ENCODE peak calls at places on chromosome 4, in eight cellular contexts. C is suprapubic skin, W is lower lobe of right lung, R is PC-3, J is psoas muscle, Y is Peyer's patch, U is mucosa of descending colon, Q is left ventricle myocardium inferior. D is an unnamed sample.

GRCh38 chr4:183190900-183191527 is 92.0 kb downstream of the WWC2 start:
- DNase-seq in W (no peak), C (no peak), Q (no peak), Y (no peak), U (no peak), J (no peak), R (peak; percentile 18), D (no peak)

GRCh38 chr4:174056959-174057358 is 226.5 kb downstream of the FBXO8 start:
- DNase-seq in U (no peak), Y (no peak), J (no peak), Q (no peak), C (no peak), R (no peak), W (no peak), D (no peak)

GRCh38 chr4:2788532-2789103 is 4.3 kb upstream of the SH3BP2 start:
- DNase-seq in R (no peak), J (peak; percentile 77), Y (no peak), U (peak; percentile 58), W (peak; percentile 36), Q (peak; percentile 82), C (peak; percentile 67), D (peak; percentile 21)

GRCh38 chr4:2787230-2788100 is 5.4 kb upstream of the SH3BP2 start:
- DNase-seq in Y (no peak), R (no peak), Q (no peak), C (peak; percentile 67), U (peak; percentile 76), J (peak; percentile 63), W (peak; percentile 64), D (peak; percentile 26)

GRCh38 chr4:108900018-108900417 is 137.2 kb upstream of the ETNPPL start:
- DNase-seq in U (no peak), W (no peak), C (no peak), Q (no peak), J (no peak), R (no peak), Y (no peak), D (no peak)

GRCh38 chr4:174284181-174284886 is 623 bp downstream of the CEP44 start:
- DNase-seq in J (no peak), Y (no peak), Q (no peak), U (no peak), C (no peak), R (peak; percentile 61), W (no peak), D (peak; percentile 22)

GRCh38 chr4:40196724-40197281 is at the start of gene RHOH:
- DNase-seq in Q (no peak), W (no peak), C (no peak), J (no peak), Y (no peak), U (no peak), R (no peak), D (peak; percentile 37)

GRCh38 chr4:66016240-66016639 is 346.0 kb upstream of the EPHA5 start:
- DNase-seq in J (no peak), W (no peak), Y (no peak), Q (no peak), C (no peak), U (no peak), R (no peak), D (no peak)

GRCh38 chr4:105550641-105551040 is 1.8 kb upstream of the ARHGEF38 start:
- DNase-seq in Y (no peak), R (peak; percentile 78), J (no peak), C (no peak), U (no peak), Q (no peak), W (no peak), D (no peak)

GRCh38 chr4:110602061-110602460 is 20.8 kb downstream of the PITX2 start:
- DNase-seq in Q (no peak), Y (no peak), R (no peak), J (no peak), W (no peak), U (no peak), C (no peak), D (no peak)

GRCh38 chr4:67397931-67398330 is 147.4 kb downstream of the CENPC start:
- DNase-seq in R (no peak), W (no peak), Y (no peak), C (no peak), J (no peak), Q (no peak), U (no peak), D (no peak)

GRCh38 chr4:91961504-91961903 is 342.3 kb upstream of the GRID2 start:
- DNase-seq in Q (no peak), Y (no peak), W (no peak), R (no peak), U (no peak), C (no peak), J (no peak), D (no peak)

GRCh38 chr4:186807809-186808634 is 84.4 kb upstream of the FAT1 start:
- DNase-seq in C (no peak), J (no peak), Q (no peak), W (no peak), R (no peak), Y (no peak), U (no peak), D (no peak)

GRCh38 chr4:136471051-136471450 is 1061.2 kb downstream of the PCDH18 start:
- DNase-seq in J (no peak), Y (no peak), Q (no peak), U (no peak), W (no peak), C (no peak), R (no peak), D (no peak)

GRCh38 chr4:17589355-17589754 is 12.4 kb downstream of the LAP3 start:
- DNase-seq in J (no peak), C (no peak), R (no peak), Q (no peak), U (no peak), Y (no peak), W (no peak), D (no peak)

GRCh38 chr4:122555216-122555615 is 65.7 kb downstream of the IL21 start:
- DNase-seq in U (no peak), R (no peak), C (no peak), W (no peak), J (no peak), Y (no peak), Q (no peak), D (no peak)

GRCh38 chr4:187726485-187726884 is 269.1 kb upstream of the ZFP42 start:
- DNase-seq in J (no peak), Q (no peak), U (no peak), W (no peak), C (no peak), Y (no peak), R (no peak), D (no peak)

GRCh38 chr4:156677136-156677535 is 294.5 kb downstream of the PDGFC start:
- DNase-seq in Y (no peak), C (no peak), Q (no peak), R (peak; percentile 71), W (no peak), U (no peak), J (no peak), D (peak; percentile 28)

GRCh38 chr4:26330186-26330787 is 9.5 kb downstream of the RBPJ start:
- DNase-seq in U (no peak), W (no peak), Q (no peak), Y (no peak), C (no peak), R (peak; percentile 75), J (no peak), D (peak; percentile 25)

GRCh38 chr4:110197421-110198398 is 705 bp downstream of the ELOVL6 start:
- DNase-seq in Y (peak; percentile 71), J (peak; percentile 56), W (no peak), C (peak; percentile 71), Q (peak; percentile 25), U (peak; percentile 76), R (peak; percentile 22), D (peak; percentile 69)

GRCh38 chr4:39032218-39033085 is at the start of gene TMEM156:
- DNase-seq in U (no peak), Q (no peak), C (no peak), Y (no peak), J (no peak), R (peak; percentile 83), W (no peak), D (no peak)

GRCh38 chr4:3452376-3452775 is 10.6 kb downstream of the HGFAC start:
- DNase-seq in Q (peak; percentile 12), J (peak; percentile 52), C (no peak), Y (no peak), U (no peak), W (no peak), R (peak; percentile 13), D (no peak)

GRCh38 chr4:156941940-156942548 is 29.6 kb downstream of the PDGFC start:
- DNase-seq in U (peak; percentile 28), Y (no peak), Q (no peak), R (peak; percentile 90), C (no peak), W (peak; percentile 64), J (no peak), D (peak; percentile 26)

GRCh38 chr4:118280501-118281218 is 72.1 kb downstream of the PRSS12 start:
- DNase-seq in R (peak; percentile 60), Q (no peak), W (no peak), Y (peak; percentile 54), C (no peak), U (no peak), J (no peak), D (peak; percentile 68)
- H3K4me3 ChIP-seq in R (peak overlapping the region; percentile 100), Q (peak overlapping the region; percentile 74), W (peak overlapping the region; percentile 86), Y (peak overlapping the region; percentile 58), C (peak overlapping the region; percentile 83), U (no peak overlapping the region), J (peak overlapping the region; percentile 91), D (no peak overlapping the region)

DNA sequence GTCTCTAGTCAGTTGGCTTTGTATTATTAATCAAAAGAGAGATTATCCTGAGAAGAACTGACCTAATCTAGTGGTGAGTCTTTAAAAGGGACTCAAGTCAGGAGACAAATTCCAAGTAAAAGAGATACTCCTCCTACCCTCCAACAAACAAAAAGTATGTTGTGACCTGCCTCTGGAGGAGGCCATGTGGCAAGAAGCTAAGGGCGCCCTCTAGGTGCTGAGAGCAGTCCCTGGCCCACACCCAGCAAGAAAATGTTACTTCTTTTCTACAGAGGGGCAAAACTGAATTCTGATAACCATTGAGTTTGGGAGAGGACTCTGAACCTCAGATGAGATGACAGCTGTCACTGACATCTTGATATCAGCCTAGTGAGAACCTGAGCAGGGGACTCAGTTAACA is 953.6 kb upstream of the AGA start:
- DNase-seq in Y (no peak), J (no peak), W (no peak), C (no peak), U (no peak), R (peak; percentile 29), Q (no peak), D (no peak)
- TF ChIP-seq CTCF in Y (no peak), J (no peak), W (no peak), C (no peak), U (no peak), R (peak; percentile 68), Q (no peak), D (peak; percentile 31)

GRCh38 chr4:78551420-78552351 is at the start of gene ANXA3:
- DNase-seq in Y (peak; percentile 80), C (no peak), W (peak; percentile 81), R (peak; percentile 74), J (peak; percentile 65), Q (peak; percentile 66), U (peak; percentile 84), D (peak; percentile 83)
- H3K4me3 ChIP-seq in Y (peak within 1 kb of the TSS; percentile 71), C (peak within 1 kb of the TSS; percentile 59), W (peak within 1 kb of the TSS; percentile 69), R (peak within 1 kb of the TSS; percentile 83), J (peak within 1 kb of the TSS; percentile 72), Q (peak within 1 kb of the TSS; percentile 71), U (peak within 1 kb of the TSS; percentile 29), D (peak within 1 kb of the TSS; percentile 52)

DNA sequence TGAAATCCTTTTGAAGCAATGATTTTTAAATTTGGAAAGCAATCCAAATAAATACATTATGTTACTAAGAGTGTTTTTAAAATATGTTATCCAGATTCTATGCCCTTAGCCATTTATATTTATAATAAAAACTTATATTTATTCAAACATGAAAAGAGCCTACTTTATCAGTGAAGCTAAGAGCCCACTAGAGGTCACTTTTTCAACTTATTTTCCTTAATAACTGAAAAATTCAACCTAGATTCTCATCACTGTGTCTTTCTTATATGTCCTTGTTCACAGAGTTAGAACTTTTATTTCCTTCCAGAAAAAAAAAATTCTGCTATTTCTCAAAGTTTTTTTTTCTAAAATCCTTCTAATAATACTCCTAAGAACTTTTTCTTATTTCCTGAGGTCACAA is 23.9 kb downstream of the PRDM8 start:
- DNase-seq in W (no peak), Y (no peak), U (no peak), C (no peak), J (no peak), R (peak; percentile 55), Q (no peak), D (no peak)
- TF ChIP-seq CTCF in W (peak; percentile 27), Y (peak; percentile 10), U (no peak), C (no peak), J (no peak), R (peak; percentile 45), Q (peak; percentile 19), D (no peak)

D was measured in colonic mucosa.